ENCODE peak calls at places on chromosomes 13 and 19, in eight cellular contexts. Z, Y, G, R, V, U, E and B are unnamed samples.
A peak's percentile ranks its signal among the peaks of the same experiment; 100 is the strongest.

GRCh38 chr19:49361438-49362047 is 673 bp downstream of the TEAD2 start:
- DNase-seq in Z (peak; percentile 88), Y (peak; percentile 82), G (peak; percentile 75), R (peak; percentile 87), V (peak; percentile 92), U (no peak), E (peak; percentile 79), B (peak; percentile 94)

GRCh38 chr13:102555914-102556553 is 40.8 kb upstream of the TPP2 start:
- DNase-seq in Z (peak; percentile 74), Y (no peak), G (peak; percentile 63), R (no peak), V (no peak), U (no peak), E (peak; percentile 47), B (peak; percentile 68)

GRCh38 chr13:45255253-45255987 is 54.6 kb upstream of the KCTD4 start:
- DNase-seq in Z (no peak), Y (no peak), G (no peak), R (no peak), V (no peak), U (no peak), E (no peak), B (no peak)

GRCh38 chr19:55467236-55468053 is 2.9 kb upstream of the C19orf85 start:
- DNase-seq in Z (peak; percentile 80), Y (peak; percentile 82), G (peak; percentile 81), R (peak; percentile 83), V (peak; percentile 57), U (peak; percentile 69), E (peak; percentile 90), B (peak; percentile 86)

GRCh38 chr19:32322541-32322940 is 22.9 kb upstream of the ZNF507 start:
- DNase-seq in Z (no peak), Y (no peak), G (no peak), R (no peak), V (no peak), U (no peak), E (no peak), B (no peak)

GRCh38 chr13:44734204-44734707 is 158.1 kb upstream of the TSC22D1 start:
- DNase-seq in Z (no peak), Y (peak; percentile 69), G (peak; percentile 60), R (no peak), V (peak; percentile 55), U (no peak), E (peak; percentile 77), B (peak; percentile 64)

GRCh38 chr13:80177327-80177726 is 163.6 kb downstream of the SPRY2 start:
- DNase-seq in Z (peak; percentile 30), Y (no peak), G (no peak), R (no peak), V (no peak), U (no peak), E (no peak), B (no peak)

GRCh38 chr19:37991841-37992248 is 84.8 kb downstream of the SIPA1L3 start:
- DNase-seq in Z (no peak), Y (no peak), G (peak; percentile 40), R (no peak), V (no peak), U (no peak), E (no peak), B (no peak)

GRCh38 chr19:1264801-1265610 is 4.1 kb upstream of the CIRBP start:
- DNase-seq in Z (peak; percentile 87), Y (peak; percentile 87), G (peak; percentile 95), R (peak; percentile 78), V (peak; percentile 77), U (no peak), E (no peak), B (peak; percentile 90)
- H3K4me1 ChIP-seq in Z (peaks cover 46% of the 10 kb centered on the region), Y (no peaks in the 10 kb centered on the region), G (peaks cover 40% of the 10 kb centered on the region), R (peaks cover 62% of the 10 kb centered on the region), V (peaks cover 51% of the 10 kb centered on the region), U (peaks cover 59% of the 10 kb centered on the region), E (peaks cover 46% of the 10 kb centered on the region), B (peaks cover 52% of the 10 kb centered on the region)

GRCh38 chr19:44738603-44739585 is 9.6 kb upstream of the BCL3 start:
- DNase-seq in Z (no peak), Y (no peak), G (peak; percentile 53), R (peak; percentile 67), V (no peak), U (no peak), E (no peak), B (no peak)

GRCh38 chr19:44740351-44740824 is 8.1 kb upstream of the BCL3 start:
- DNase-seq in Z (no peak), Y (no peak), G (no peak), R (no peak), V (no peak), U (no peak), E (no peak), B (no peak)

GRCh38 chr19:44738161-44738535 is 10.4 kb upstream of the BCL3 start:
- DNase-seq in Z (no peak), Y (no peak), G (no peak), R (no peak), V (no peak), U (no peak), E (no peak), B (no peak)

GRCh38 chr19:44741841-44742352 is 6.6 kb upstream of the BCL3 start:
- DNase-seq in Z (no peak), Y (peak; percentile 99), G (peak; percentile 98), R (peak; percentile 97), V (peak; percentile 98), U (no peak), E (peak; percentile 65), B (peak; percentile 100)

DNA sequence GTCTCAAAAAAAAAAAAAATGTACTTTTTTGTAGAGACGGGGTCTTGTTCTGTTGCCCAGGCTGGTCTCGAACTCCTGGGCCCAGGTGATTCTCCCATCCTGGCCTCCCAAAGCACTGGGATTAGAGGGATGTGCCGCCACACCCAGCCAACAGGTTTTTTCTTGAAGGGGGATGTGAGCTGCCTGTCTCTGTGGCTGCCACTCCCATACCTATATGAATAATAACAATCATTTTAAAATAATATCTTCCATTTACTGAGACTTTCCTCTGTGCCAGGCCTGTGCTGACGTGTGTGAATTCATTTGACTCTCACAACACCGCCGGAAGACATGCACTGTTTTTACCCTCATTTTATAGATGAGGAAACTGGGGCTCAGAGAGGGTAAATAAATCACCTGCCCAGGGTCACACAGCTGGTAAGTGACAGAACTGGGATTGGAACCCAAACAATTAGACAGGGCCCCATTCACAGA is 7.2 kb upstream of the BCL3 start:
- DNase-seq in Z (no peak), Y (no peak), G (peak; percentile 53), R (peak; percentile 62), V (peak; percentile 15), U (no peak), E (no peak), B (no peak)
- H3K4me1 ChIP-seq in Z (no peaks in the 10 kb centered on the region), Y (no peaks in the 10 kb centered on the region), G (peaks cover 64% of the 10 kb centered on the region), R (peaks cover 61% of the 10 kb centered on the region), V (peaks cover 18% of the 10 kb centered on the region), U (no peaks in the 10 kb centered on the region), E (peaks cover 11% of the 10 kb centered on the region), B (peaks cover 50% of the 10 kb centered on the region)

DNA sequence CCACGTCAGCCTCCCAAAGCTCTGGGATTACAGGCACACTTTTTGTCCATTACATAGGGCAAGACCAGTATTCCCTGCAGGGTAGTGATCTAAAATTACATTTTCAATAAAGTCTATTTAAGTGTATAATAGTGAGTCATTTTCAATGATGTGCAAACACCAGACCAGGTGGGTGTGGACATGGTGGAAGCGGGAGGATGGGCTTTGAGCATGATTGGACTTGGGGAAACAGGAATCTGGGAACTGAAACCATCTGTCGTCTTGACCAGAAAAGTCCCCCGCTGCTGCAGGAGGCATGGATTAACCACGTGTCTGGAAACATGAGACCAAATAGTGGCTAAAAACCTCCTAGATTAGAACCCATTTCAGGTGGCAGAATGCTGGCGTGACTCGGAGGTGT is 4.9 kb downstream of the FXYD3 start:
- DNase-seq in Z (no peak), Y (no peak), G (peak; percentile 80), R (no peak), V (no peak), U (no peak), E (no peak), B (peak; percentile 34)
- H3K4me1 ChIP-seq in Z (peaks cover 18% of the 10 kb centered on the region), Y (no peaks in the 10 kb centered on the region), G (peaks cover 20% of the 10 kb centered on the region), R (peaks cover 41% of the 10 kb centered on the region), V (peaks cover 5% of the 10 kb centered on the region), U (peaks cover 7% of the 10 kb centered on the region), E (no peaks in the 10 kb centered on the region), B (peaks cover 67% of the 10 kb centered on the region)

GRCh38 chr19:3097442-3097871 is 3.3 kb downstream of the GNA11 start:
- DNase-seq in Z (no peak), Y (no peak), G (peak; percentile 17), R (peak; percentile 66), V (peak; percentile 6), U (no peak), E (no peak), B (no peak)

GRCh38 chr19:3096902-3097326 is 2.8 kb downstream of the GNA11 start:
- DNase-seq in Z (no peak), Y (no peak), G (no peak), R (no peak), V (no peak), U (no peak), E (no peak), B (no peak)

GRCh38 chr19:3099347-3100145 is 5.4 kb downstream of the GNA11 start:
- DNase-seq in Z (no peak), Y (no peak), G (no peak), R (no peak), V (peak; percentile 5), U (no peak), E (no peak), B (no peak)

GRCh38 chr19:3098515-3099346 is 4.6 kb downstream of the GNA11 start:
- DNase-seq in Z (no peak), Y (peak; percentile 81), G (peak; percentile 75), R (peak; percentile 70), V (peak; percentile 85), U (no peak), E (no peak), B (peak; percentile 25)

DNA sequence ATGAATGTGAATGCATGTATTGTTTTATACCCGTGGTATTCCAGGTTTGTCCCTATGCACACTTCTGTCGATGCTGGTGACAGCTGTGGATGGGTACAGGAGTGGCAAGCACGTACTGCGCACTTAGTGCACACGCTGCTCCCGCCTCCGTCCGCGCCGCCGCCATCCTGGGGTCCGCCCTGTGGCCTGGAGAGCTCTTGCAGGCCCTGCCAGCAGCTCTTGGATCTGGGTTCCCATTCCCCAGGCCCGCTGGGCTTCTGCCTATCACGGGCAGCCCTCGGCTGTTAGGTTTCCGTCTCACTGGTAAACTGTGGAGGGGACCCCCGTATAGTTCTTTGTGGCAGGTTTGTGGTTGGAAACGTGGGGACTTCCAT is 4.0 kb downstream of the GNA11 start:
- DNase-seq in Z (no peak), Y (no peak), G (no peak), R (no peak), V (peak; percentile 51), U (no peak), E (no peak), B (no peak)
- H3K4me1 ChIP-seq in Z (peaks cover 14% of the 10 kb centered on the region), Y (no peaks in the 10 kb centered on the region), G (peaks cover 24% of the 10 kb centered on the region), R (peaks cover 59% of the 10 kb centered on the region), V (peaks cover 39% of the 10 kb centered on the region), U (peaks cover 34% of the 10 kb centered on the region), E (no peaks in the 10 kb centered on the region), B (peaks cover 40% of the 10 kb centered on the region)